ENCODE peak calls at places on chromosomes 16 and 17, in six cellular contexts. E, W, H, A, D and J are unnamed samples.

GRCh38 chr16:23694707-23695373 is 16.2 kb downstream of the PLK1 start:
- DNase-seq in E (peak), H (no peak), A (peak), D (no peak), W (peak), J (no peak)

GRCh38 chr16:10218490-10219206 is 36.4 kb upstream of the GRIN2A start:
- DNase-seq in W (no peak), E (no peak), H (no peak), A (no peak), D (no peak), J (no peak)

GRCh38 chr17:28426081-28426519 is 20.1 kb upstream of the SLC46A1 start:
- DNase-seq in W (no peak), D (no peak), H (no peak), A (peak), E (no peak), J (peak)

GRCh38 chr16:2821483-2822157 is 4.6 kb downstream of the PRSS21 start:
- DNase-seq in W (no peak), E (peak), D (no peak), A (no peak), H (no peak), J (no peak)

GRCh38 chr17:74008196-74008595 is 195.3 kb upstream of the RPL38 start:
- DNase-seq in A (no peak), D (no peak), E (no peak), H (no peak), W (no peak), J (no peak)

GRCh38 chr16:69932691-69933392 is 18.3 kb upstream of the CLEC18A start:
- DNase-seq in H (no peak), D (no peak), A (no peak), W (no peak), E (no peak), J (no peak)

GRCh38 chr16:50301626-50302471 is 35.5 kb downstream of the ADCY7 start:
- DNase-seq in H (no peak), W (peak), E (peak), D (no peak), A (no peak), J (no peak)

GRCh38 chr17:65888649-65889048 is 303.3 kb downstream of the CEP112 start:
- DNase-seq in W (peak), E (peak), A (no peak), D (no peak), H (no peak), J (no peak)

GRCh38 chr17:49616546-49617205 is 41.0 kb downstream of the NXPH3 start:
- DNase-seq in A (no peak), H (peak), E (peak), D (no peak), W (no peak), J (peak)

GRCh38 chr17:4509923-4510614 is 11.4 kb downstream of the SPNS2 start:
- DNase-seq in D (no peak), A (no peak), W (no peak), E (no peak), H (no peak), J (peak)

GRCh38 chr16:15518412-15519351 is 84.3 kb downstream of the BMERB1 start:
- DNase-seq in E (peak), D (no peak), A (no peak), H (peak), W (peak), J (no peak)

GRCh38 chr16:10988164-10988803 is 43.9 kb downstream of the CLEC16A start:
- DNase-seq in D (no peak), E (no peak), H (no peak), W (no peak), A (no peak), J (no peak)

GRCh38 chr16:320206-320605 is 32.3 kb downstream of the AXIN1 start:
- DNase-seq in H (no peak), E (no peak), W (no peak), D (no peak), A (no peak), J (no peak)